ENCODE peak calls at places on chromosomes 16 and 17, in five cellular contexts. Z is A549, X is NB4, J is SK-N-SH, Q is HCT116. C is an unnamed sample.

GRCh38 chr16:61421111-61421510 is 615.1 kb downstream of the CDH8 start:
- DNase-seq in Q (no peak), J (no peak), Z (no peak), X (no peak), C (no peak)

GRCh38 chr17:17139972-17140589 is 66.1 kb downstream of the PLD6 start:
- DNase-seq in X (no peak), Q (no peak), J (no peak), Z (no peak), C (peak)

GRCh38 chr16:85370881-85371651 is 242.1 kb upstream of the GSE1 start:
- DNase-seq in Z (no peak), Q (no peak), J (peak), X (no peak), C (no peak)

GRCh38 chr16:11100239-11100750 is 155.7 kb downstream of the SOCS1 start:
- DNase-seq in X (peak), Q (peak), Z (no peak), J (no peak), C (peak)

GRCh38 chr16:57167537-57167936 is 18.3 kb downstream of the PSME3IP1 start:
- DNase-seq in Z (no peak), X (no peak), Q (no peak), J (no peak), C (no peak)

GRCh38 chr16:69171325-69172095 is 15.5 kb upstream of the SNTB2 start:
- DNase-seq in X (peak), Z (no peak), J (no peak), Q (no peak), C (no peak)

GRCh38 chr16:70430667-70431536 is 8.0 kb downstream of the ST3GAL2 start:
- DNase-seq in Q (no peak), J (no peak), X (peak), Z (no peak), C (no peak)

GRCh38 chr17:63844293-63844672 is 1.8 kb upstream of the SMARCD2 start:
- DNase-seq in J (no peak), Z (no peak), Q (no peak), X (no peak), C (no peak)

GRCh38 chr17:6145946-6146345 is 75.8 kb downstream of the WSCD1 start:
- DNase-seq in Q (no peak), J (no peak), X (no peak), Z (no peak), C (no peak)

GRCh38 chr17:2044263-2044894 is 2.6 kb downstream of the OVCA2 start:
- DNase-seq in Z (no peak), J (no peak), Q (no peak), X (no peak), C (no peak)

GRCh38 chr16:67939507-67940435 is 3.1 kb upstream of the PSMB10 start:
- DNase-seq in Q (no peak), Z (no peak), J (no peak), X (no peak), C (no peak)

GRCh38 chr17:79849953-79850352 is 10.7 kb upstream of the CBX4 start:
- DNase-seq in Q (no peak), J (no peak), X (no peak), Z (no peak), C (no peak)

GRCh38 chr17:40568074-40568836 is 3.0 kb upstream of the CCR7 start:
- DNase-seq in Q (no peak), J (no peak), X (no peak), Z (no peak), C (no peak)

GRCh38 chr17:81252336-81253329 is 13.5 kb downstream of the NDUFAF8 start:
- DNase-seq in Z (no peak), Q (no peak), X (no peak), J (no peak), C (no peak)

GRCh38 chr17:19569785-19570496 is 36.3 kb downstream of the SLC47A1 start:
- DNase-seq in J (no peak), Z (no peak), X (peak), Q (no peak), C (no peak)

GRCh38 chr17:78922876-78923498 is 2.2 kb downstream of the TIMP2 start:
- DNase-seq in Z (no peak), Q (no peak), J (no peak), X (peak), C (no peak)

GRCh38 chr17:3986270-3986938 is 22.2 kb upstream of the ATP2A3 start:
- DNase-seq in X (no peak), Z (no peak), J (peak), Q (no peak), C (no peak)

GRCh38 chr16:71499775-71500364 is 10.7 kb upstream of the ZNF19 start:
- DNase-seq in Z (peak), J (peak), X (peak), Q (peak), C (peak)

GRCh38 chr17:78717431-78717980 is 64.6 kb downstream of the CYTH1 start:
- DNase-seq in J (peak), Q (no peak), X (no peak), Z (peak), C (no peak)

GRCh38 chr16:86680137-86680536 is 101.8 kb downstream of the FOXL1 start:
- DNase-seq in Z (no peak), X (no peak), J (no peak), Q (no peak), C (no peak)

GRCh38 chr16:22814330-22815105 is 556 bp downstream of the HS3ST2 start:
- DNase-seq in Z (no peak), J (peak), X (no peak), Q (no peak), C (peak)

GRCh38 chr16:10744370-10745030 is 858 bp downstream of the NUBP1 start:
- DNase-seq in X (no peak), Z (peak), Q (no peak), J (peak), C (no peak)

GRCh38 chr17:51645056-51645455 is 384.7 kb downstream of the UTP18 start:
- DNase-seq in Q (no peak), J (no peak), X (no peak), Z (no peak), C (no peak)

GRCh38 chr16:81697886-81698635 is 81.0 kb upstream of the PLCG2 start:
- DNase-seq in X (no peak), Q (no peak), Z (no peak), J (no peak), C (no peak)

GRCh38 chr16:81567987-81568748 is 123.6 kb downstream of the CMIP start:
- DNase-seq in J (no peak), Q (no peak), Z (peak), X (peak), C (no peak)

GRCh38 chr16:66359811-66360608 is 6.5 kb upstream of the CDH5 start:
- DNase-seq in X (no peak), Q (no peak), Z (no peak), J (no peak), C (no peak)

GRCh38 chr17:47741109-47741792 is 8.2 kb downstream of the TBX21 start:
- DNase-seq in Q (no peak), Z (no peak), X (no peak), J (no peak), C (no peak)
- TF ChIP-seq MAX in Q (no peak), Z (no peak), X (no peak), J (no peak), C (no peak)

DNA sequence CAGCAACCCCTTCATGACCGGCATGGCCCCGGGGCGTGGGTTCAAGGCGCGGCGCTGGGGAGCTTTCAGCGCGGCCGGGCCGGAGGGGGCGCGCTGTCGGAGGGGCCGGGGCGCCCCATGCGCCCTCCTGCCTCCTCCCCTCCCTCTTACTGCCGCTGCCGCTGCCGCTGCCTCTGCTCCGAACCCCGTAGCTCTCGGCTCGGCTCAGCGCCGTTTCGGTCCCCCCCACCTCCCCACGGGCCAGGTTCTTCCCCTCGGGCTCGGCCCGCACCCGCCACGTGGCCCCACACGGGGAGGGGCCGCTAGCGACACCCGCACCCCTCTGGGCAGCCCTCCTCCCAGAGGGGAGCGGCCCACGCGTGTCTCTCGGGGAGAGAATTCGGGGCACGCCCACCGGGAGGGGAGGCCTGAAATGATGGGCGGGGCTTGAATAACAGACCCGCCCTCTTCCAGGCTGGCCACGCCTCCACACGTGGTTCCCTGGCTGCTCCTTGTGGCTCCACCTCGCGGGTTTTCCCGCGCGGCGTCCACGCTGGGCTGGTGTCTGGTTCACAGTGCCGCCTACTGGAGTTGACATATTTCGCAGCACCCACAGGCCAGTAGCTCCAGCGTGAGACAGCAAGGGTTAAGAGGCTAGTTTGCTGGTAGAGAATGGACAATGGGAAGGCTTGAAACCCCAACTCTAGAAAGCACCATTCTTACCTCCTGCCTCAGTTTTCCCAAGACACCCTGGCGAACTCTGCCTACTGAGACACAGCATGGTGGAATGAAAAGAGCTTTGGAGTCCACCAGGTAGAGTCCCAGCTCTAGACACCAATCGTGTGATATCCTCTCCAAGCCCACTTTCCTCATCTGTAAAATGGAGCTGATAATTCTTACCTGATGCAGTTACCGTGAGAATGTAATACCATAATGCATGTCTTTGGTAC is at the start of gene KCNH4:
- DNase-seq in Q (peak), J (peak), Z (peak), X (peak), C (peak)
- TF ChIP-seq MAX in Q (peak), J (peak), Z (peak), X (no peak), C (peak)

GRCh38 chr16:3726021-3726687 is 8.8 kb upstream of the TRAP1 start:
- DNase-seq in X (no peak), Z (no peak), Q (no peak), J (no peak), C (no peak)
- TF ChIP-seq MAX in X (no peak), Z (no peak), Q (no peak), J (no peak), C (no peak)

DNA sequence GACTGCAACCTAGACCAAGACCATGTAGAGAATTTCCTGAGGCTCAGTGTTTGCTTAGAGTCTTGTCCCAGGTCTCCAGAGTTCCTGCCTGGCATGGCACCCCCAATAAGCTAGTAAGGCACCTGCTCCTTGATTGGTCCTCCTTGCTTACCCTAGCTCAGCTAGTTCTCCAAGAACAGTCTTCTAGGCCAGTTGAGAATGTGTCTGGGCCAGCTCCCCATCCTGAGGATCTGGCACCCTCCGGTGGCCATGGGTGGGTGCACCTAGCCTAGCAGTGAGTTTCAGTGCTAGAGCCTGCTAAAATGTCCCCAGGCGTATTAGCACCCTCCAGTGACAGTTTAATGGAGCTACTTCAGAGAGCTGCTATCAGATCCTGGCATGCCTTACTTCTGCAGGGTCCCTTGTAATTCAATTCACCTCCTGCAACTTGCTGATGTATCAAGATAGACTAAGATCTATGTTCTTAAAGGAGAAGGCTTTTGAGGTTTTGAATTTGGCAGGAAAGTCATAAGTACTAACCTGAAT is 44.4 kb upstream of the MED13 start:
- DNase-seq in Q (peak), X (peak), Z (peak), J (peak), C (peak)
- TF ChIP-seq MAX in Q (no peak), X (no peak), Z (peak), J (no peak), C (no peak)

GRCh38 chr17:9016941-9017552 is 4.3 kb upstream of the NTN1 start:
- DNase-seq in Z (no peak), Q (no peak), J (no peak), X (peak), C (no peak)

GRCh38 chr17:9020824-9021157 is 519 bp upstream of the NTN1 start:
- DNase-seq in Z (no peak), Q (no peak), X (no peak), J (no peak), C (no peak)

GRCh38 chr17:9021158-9021984 is at the start of gene NTN1:
- DNase-seq in J (peak), X (peak), Z (no peak), Q (no peak), C (peak)

GRCh38 chr17:9020096-9020823 is 1.1 kb upstream of the NTN1 start:
- DNase-seq in J (no peak), Q (no peak), Z (no peak), X (peak), C (no peak)

GRCh38 chr17:9018731-9019130 is 2.6 kb upstream of the NTN1 start:
- DNase-seq in Z (no peak), Q (no peak), X (no peak), J (no peak), C (no peak)
- TF ChIP-seq MAX in Z (no peak), Q (no peak), X (no peak), J (no peak), C (no peak)

GRCh38 chr16:79037429-79038373 is 562.8 kb downstream of the MAF start:
- DNase-seq in Q (no peak), Z (no peak), X (no peak), J (no peak), C (no peak)
- TF ChIP-seq MAX in Q (no peak), Z (no peak), X (no peak), J (no peak), C (no peak)

GRCh38 chr16:83887088-83887487 is 11.8 kb upstream of the MLYCD start:
- DNase-seq in Z (peak), X (peak), J (no peak), Q (peak), C (no peak)
- TF ChIP-seq MAX in Z (no peak), X (no peak), J (no peak), Q (no peak), C (no peak)

DNA sequence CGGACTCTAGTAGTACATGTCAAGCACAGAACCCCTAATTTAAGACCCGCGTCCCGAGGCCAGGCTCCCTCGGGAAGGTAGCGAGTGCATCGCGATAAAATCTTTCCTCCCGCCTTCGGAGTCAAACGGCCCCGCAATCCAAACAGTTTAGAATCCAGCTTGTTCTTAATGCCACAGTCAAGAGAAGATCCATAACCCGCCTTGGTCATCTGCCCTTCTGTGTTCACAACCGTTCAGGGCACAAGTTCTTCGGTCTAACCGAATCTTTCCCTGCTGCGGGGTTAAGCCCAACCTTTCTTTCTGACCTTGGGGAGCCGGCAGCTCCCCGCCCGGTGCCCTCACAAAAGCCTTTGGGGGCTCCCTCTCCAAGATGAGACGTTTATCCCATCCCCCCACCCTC is 30.3 kb downstream of the CPSF4L start:
- DNase-seq in Q (no peak), X (peak), Z (peak), J (peak), C (no peak)
- TF ChIP-seq MAX in Q (no peak), X (no peak), Z (no peak), J (no peak), C (no peak)

DNA sequence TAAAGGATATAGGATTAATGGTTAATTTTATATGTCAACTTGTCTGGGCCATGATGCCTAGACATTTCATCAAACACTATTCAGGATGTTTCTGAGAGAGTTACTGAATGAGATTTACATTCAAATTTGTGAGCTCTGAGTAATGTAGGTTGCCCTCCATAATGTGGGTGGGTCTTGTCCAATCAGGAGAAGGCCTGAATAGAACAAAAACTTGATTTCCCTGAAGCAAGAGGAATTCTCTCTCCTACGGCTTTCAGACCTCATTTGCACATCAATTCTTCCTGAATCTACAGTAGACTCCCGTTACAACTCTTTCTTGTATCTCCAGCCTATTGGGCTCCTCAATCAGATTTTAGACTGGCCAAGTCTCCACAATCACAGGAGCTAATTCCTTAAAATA is 377.9 kb upstream of the PMFBP1 start:
- DNase-seq in Z (no peak), J (no peak), X (no peak), Q (no peak), C (no peak)
- TF ChIP-seq MAX in Z (no peak), J (no peak), X (no peak), Q (no peak), C (no peak)